ENCODE peak calls at places on chromosomes 13 and 19, in four cellular contexts. C is mucosa of descending colon, Z is mammary epithelial cell, L is left lung. Q is an unnamed sample.

GRCh38 chr13:29847501-29847983 is 2.9 kb downstream of the UBL3 start:
- DNase-seq in C (no peak), Z (peak), L (no peak), Q (no peak)

GRCh38 chr19:6736169-6736916 is 1.0 kb downstream of the GPR108 start:
- DNase-seq in C (peak), L (peak), Z (peak), Q (peak)

GRCh38 chr13:29707876-29708543 is 112.5 kb upstream of the SLC7A1 start:
- DNase-seq in Z (peak), C (peak), L (no peak), Q (no peak)

GRCh38 chr19:10116085-10116865 is 3.4 kb downstream of the EIF3G start:
- DNase-seq in Z (no peak), L (no peak), C (no peak), Q (no peak)

GRCh38 chr13:45511310-45512147 is 46.8 kb downstream of the COG3 start:
- DNase-seq in C (no peak), L (no peak), Z (peak), Q (no peak)

GRCh38 chr13:34256236-34256635 is 438.3 kb downstream of the RFC3 start:
- DNase-seq in Z (no peak), C (no peak), L (no peak), Q (no peak)

GRCh38 chr13:41405367-41405766 is 52.0 kb upstream of the RGCC start:
- DNase-seq in C (no peak), Z (no peak), L (no peak), Q (no peak)

GRCh38 chr13:71864981-71865857 is 1.8 kb downstream of the DACH1 start:
- DNase-seq in L (peak), C (peak), Z (peak), Q (no peak)

GRCh38 chr13:24161980-24162517 is 1.5 kb downstream of the SPATA13 start:
- DNase-seq in Z (no peak), C (peak), L (no peak), Q (no peak)

GRCh38 chr19:48415395-48415794 is 21.9 kb downstream of the GRIN2D start:
- DNase-seq in L (peak), C (peak), Z (peak), Q (no peak)

GRCh38 chr19:46025825-46026224 is 3.0 kb upstream of the PGLYRP1 start:
- DNase-seq in Z (no peak), C (no peak), L (no peak), Q (no peak)

GRCh38 chr19:55005684-55006488 is 32.2 kb downstream of the GP6 start:
- DNase-seq in C (no peak), Z (peak), L (peak), Q (peak)

GRCh38 chr19:33197591-33198000 is 3.5 kb downstream of the LRP3 start:
- DNase-seq in C (no peak), L (no peak), Z (no peak), Q (no peak)

DNA sequence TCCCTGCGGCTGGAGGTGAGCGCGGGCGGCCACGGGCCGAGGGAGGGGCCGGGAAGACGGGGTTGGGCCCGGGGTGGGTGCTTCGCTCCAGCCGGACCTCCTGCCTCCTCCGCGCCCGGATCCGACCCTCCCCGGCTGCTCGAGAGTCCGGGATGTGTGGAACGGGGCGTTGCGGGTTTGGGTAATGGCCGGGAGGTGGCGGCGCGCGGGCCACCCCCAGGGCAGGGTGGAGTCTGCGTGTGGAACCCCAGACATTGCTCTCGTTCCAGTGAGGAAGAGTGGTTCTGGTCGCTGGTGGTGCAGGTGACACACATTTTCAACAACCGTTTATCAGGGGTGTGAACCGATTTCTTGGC is 38.8 kb downstream of the ARHGEF7 start:
- DNase-seq in C (peak), Z (no peak), L (peak), Q (no peak)
- TF ChIP-seq CTCF in C (no peak), Z (no peak), L (no peak), Q (no peak)

GRCh38 chr13:92901739-92902138 is 324.9 kb upstream of the GPC6 start:
- DNase-seq in C (no peak), L (no peak), Z (peak), Q (no peak)

GRCh38 chr13:92900455-92900854 is 326.2 kb upstream of the GPC6 start:
- DNase-seq in L (no peak), Z (no peak), C (no peak), Q (no peak)

GRCh38 chr13:92896842-92897241 is 329.8 kb upstream of the GPC6 start:
- DNase-seq in C (no peak), L (no peak), Z (peak), Q (no peak)
- TF ChIP-seq CTCF in C (no peak), L (no peak), Z (peak), Q (no peak)

GRCh38 chr19:1850809-1851544 is 2.7 kb upstream of the REXO1 start:
- DNase-seq in Z (no peak), C (peak), L (no peak), Q (no peak)
- TF ChIP-seq CTCF in Z (peak), C (no peak), L (no peak), Q (no peak)

GRCh38 chr19:3234800-3235199 is 10.3 kb downstream of the CELF5 start:
- DNase-seq in L (no peak), Z (no peak), C (no peak), Q (no peak)

GRCh38 chr19:3233116-3233515 is 8.7 kb downstream of the CELF5 start:
- DNase-seq in Z (no peak), C (no peak), L (no peak), Q (no peak)

GRCh38 chr19:3236272-3236671 is 11.8 kb downstream of the CELF5 start:
- DNase-seq in L (no peak), C (no peak), Z (no peak), Q (no peak)

GRCh38 chr19:3231288-3231687 is 6.8 kb downstream of the CELF5 start:
- DNase-seq in L (no peak), Z (no peak), C (no peak), Q (no peak)

GRCh38 chr19:3233831-3234230 is 9.4 kb downstream of the CELF5 start:
- DNase-seq in C (no peak), Z (no peak), L (no peak), Q (no peak)
- TF ChIP-seq CTCF in C (no peak), Z (no peak), L (no peak), Q (no peak)

GRCh38 chr13:91409661-91410060 is 11.2 kb downstream of the GPC5 start:
- DNase-seq in C (no peak), L (no peak), Z (no peak), Q (no peak)

GRCh38 chr13:91405240-91405639 is 6.8 kb downstream of the GPC5 start:
- DNase-seq in C (no peak), Z (no peak), L (no peak), Q (no peak)

GRCh38 chr13:91401916-91402315 is 3.5 kb downstream of the GPC5 start:
- DNase-seq in C (no peak), L (no peak), Z (no peak), Q (no peak)

DNA sequence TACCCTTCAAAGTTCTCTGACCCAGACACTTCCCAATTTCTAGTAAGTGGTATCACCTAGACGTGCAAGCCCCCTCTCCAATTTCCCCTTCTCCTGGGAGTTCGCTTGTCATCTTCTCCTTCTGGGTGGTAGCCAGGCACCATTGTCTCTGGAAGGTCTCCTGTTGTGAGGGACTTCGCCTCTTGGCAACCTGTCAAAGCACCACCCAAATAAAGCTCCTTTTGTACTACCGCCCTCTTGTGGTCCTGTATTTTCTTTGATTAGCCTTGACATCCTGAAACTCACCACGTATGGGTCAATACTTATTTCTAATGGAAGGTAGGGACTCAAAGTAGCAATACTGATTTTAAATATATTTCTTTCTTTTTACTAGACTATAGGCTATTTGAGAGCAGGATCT is 8.2 kb downstream of the GPC5 start:
- DNase-seq in C (no peak), Z (peak), L (no peak), Q (no peak)
- TF ChIP-seq CTCF in C (no peak), Z (peak), L (no peak), Q (no peak)

DNA sequence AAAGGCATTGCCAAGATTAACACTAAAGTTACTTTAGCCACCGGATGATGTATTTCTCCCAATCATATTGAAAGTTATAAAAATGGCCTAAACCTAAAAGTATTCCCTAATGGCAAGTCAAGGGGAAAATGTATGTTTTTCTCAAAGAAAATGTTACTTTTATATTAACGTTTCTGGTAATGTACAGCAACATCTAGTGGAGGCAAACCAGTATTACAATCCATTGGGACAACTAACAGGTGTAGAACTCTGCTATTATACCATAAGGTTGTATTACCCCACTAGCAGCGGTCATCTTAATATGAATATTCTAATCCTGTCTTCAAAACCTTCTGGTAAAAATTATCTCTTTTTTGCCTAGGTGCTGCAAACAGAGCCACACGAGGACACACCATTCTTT is 69.2 kb downstream of the ZNF100 start:
- DNase-seq in L (no peak), Z (peak), C (no peak), Q (no peak)
- TF ChIP-seq CTCF in L (peak), Z (peak), C (peak), Q (no peak)

GRCh38 chr19:8147579-8147978 is 1.8 kb downstream of the FBN3 start:
- DNase-seq in L (peak), C (no peak), Z (no peak), Q (no peak)

GRCh38 chr19:8146877-8147575 is 2.4 kb downstream of the FBN3 start:
- DNase-seq in Z (no peak), L (no peak), C (no peak), Q (no peak)

GRCh38 chr19:8148088-8148409 is 1.3 kb downstream of the FBN3 start:
- DNase-seq in L (no peak), C (no peak), Z (no peak), Q (no peak)

GRCh38 chr19:8144273-8144672 is 5.1 kb downstream of the FBN3 start:
- DNase-seq in L (no peak), C (no peak), Z (no peak), Q (no peak)

DNA sequence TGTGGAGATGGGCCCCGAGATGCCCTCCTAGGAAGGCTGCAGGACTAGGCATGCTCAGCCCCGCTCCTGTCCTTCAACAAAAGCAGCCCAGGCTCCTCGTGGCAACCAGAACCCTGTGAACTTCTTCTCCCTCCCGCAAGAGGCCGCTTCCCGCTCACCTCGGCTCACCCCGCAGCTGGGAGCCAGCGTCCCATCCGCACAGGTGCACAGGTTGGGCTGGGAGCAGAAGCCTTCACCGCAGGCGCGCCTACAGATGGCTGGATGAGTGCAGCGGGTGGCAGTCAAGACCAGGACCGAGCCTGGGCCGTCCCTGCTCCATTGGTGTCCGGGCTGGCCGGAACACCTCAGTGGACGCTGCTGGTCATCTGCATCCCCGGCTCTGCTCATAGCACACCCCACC is 3.4 kb downstream of the FBN3 start:
- DNase-seq in L (no peak), C (no peak), Z (no peak), Q (no peak)
- TF ChIP-seq CTCF in L (no peak), C (no peak), Z (no peak), Q (no peak)

GRCh38 chr19:23260956-23261355 is 10.8 kb upstream of the ZNF724 start:
- DNase-seq in L (no peak), C (no peak), Z (no peak), Q (no peak)

GRCh38 chr19:23261496-23262020 is 11.4 kb upstream of the ZNF724 start:
- DNase-seq in C (no peak), L (no peak), Z (no peak), Q (no peak)

GRCh38 chr19:23262892-23263291 is 12.7 kb upstream of the ZNF724 start:
- DNase-seq in L (no peak), Z (no peak), C (no peak), Q (no peak)

GRCh38 chr19:23263396-23263795 is 13.2 kb upstream of the ZNF724 start:
- DNase-seq in L (no peak), Z (no peak), C (no peak), Q (no peak)

GRCh38 chr19:23263870-23264590 is 13.8 kb upstream of the ZNF724 start:
- DNase-seq in Z (peak), C (no peak), L (no peak), Q (no peak)
- TF ChIP-seq CTCF in Z (no peak), C (no peak), L (no peak), Q (no peak)